ENCODE peak calls at places on chromosomes 5 and 9, in nine cellular contexts. D is heart right ventricle, V is GM12878, S is T-helper 2 cell, X is cardiac fibroblast, Z is renal cortical epithelial cell, N is foreskin keratinocyte, P is NCI-H1930, J is NCI-H2171 treated with DMSO at 0.1 percent for 48 hours. H is an unnamed sample.

GRCh38 chr5:85266692-85267091 is 882.0 kb upstream of the EDIL3 start:
- DNase-seq in D (no peak), V (no peak), S (no peak), X (no peak), Z (no peak), N (no peak), P (no peak), J (no peak), H (no peak)

GRCh38 chr5:179326176-179326997 is 18.9 kb downstream of the ADAMTS2 start:
- DNase-seq in D (peak), V (no peak), S (no peak), X (peak), Z (no peak), N (no peak), P (no peak), J (no peak), H (peak)

GRCh38 chr9:133954862-133955529 is 37.1 kb downstream of the VAV2 start:
- DNase-seq in D (no peak), V (peak), S (no peak), X (no peak), Z (no peak), N (no peak), P (no peak), J (no peak), H (no peak)

GRCh38 chr9:81224166-81224858 is 465.0 kb downstream of the TLE1 start:
- DNase-seq in D (no peak), V (no peak), S (no peak), X (no peak), Z (no peak), N (no peak), P (no peak), J (no peak), H (no peak)

GRCh38 chr9:8419871-8420270 is 620.3 kb upstream of the DMAC1 start:
- DNase-seq in D (no peak), V (no peak), S (no peak), X (peak), Z (no peak), N (no peak), P (no peak), J (no peak), H (no peak)

GRCh38 chr9:123364241-123364824 is 8.3 kb downstream of the CRB2 start:
- DNase-seq in D (no peak), V (no peak), S (no peak), X (peak), Z (peak), N (no peak), P (no peak), J (no peak), H (peak)

GRCh38 chr9:97954550-97954989 is 16.6 kb upstream of the HEMGN start:
- DNase-seq in D (no peak), V (no peak), S (peak), X (peak), Z (peak), N (peak), P (no peak), J (peak), H (peak)

GRCh38 chr9:107807183-107807582 is 317.6 kb upstream of the KLF4 start:
- DNase-seq in D (no peak), V (no peak), S (no peak), X (peak), Z (peak), N (no peak), P (no peak), J (no peak), H (peak)